ENCODE peak calls at places on chromosomes 6 and 20, in ten cellular contexts. One of them, this sample, is unnamed.

GRCh38 chr6:117591405-117591804 is 10.9 kb downstream of the GOPC start:
- DNase-seq in ascending aorta: no peak
- DNase-seq in foreskin keratinocyte: peak; percentile 15
- DNase-seq in neural progenitor cell: no peak
- DNase-seq in PC-9: no peak
- DNase-seq in AG04450: no peak
- DNase-seq in CD8-positive, alpha-beta T cell: no peak
- DNase-seq in cardiac muscle cell: peak; percentile 24
- DNase-seq in esophagus squamous epithelium: no peak
- DNase-seq in tibial nerve: no peak
- DNase-seq in this sample: no peak

GRCh38 chr6:170026272-170027110 is 264.4 kb downstream of the DLL1 start:
- DNase-seq in ascending aorta: peak; percentile 60
- DNase-seq in cardiac muscle cell: no peak
- DNase-seq in foreskin keratinocyte: peak; percentile 99
- DNase-seq in PC-9: peak; percentile 63
- DNase-seq in CD8-positive, alpha-beta T cell: no peak
- DNase-seq in AG04450: no peak
- DNase-seq in neural progenitor cell: no peak
- DNase-seq in tibial nerve: no peak
- DNase-seq in esophagus squamous epithelium: no peak
- DNase-seq in this sample: peak; percentile 87

GRCh38 chr20:37697314-37697713 is 3.5 kb downstream of the CTNNBL1 start:
- DNase-seq in ascending aorta: no peak
- DNase-seq in foreskin keratinocyte: no peak
- DNase-seq in PC-9: no peak
- DNase-seq in tibial nerve: no peak
- DNase-seq in AG04450: no peak
- DNase-seq in neural progenitor cell: no peak
- DNase-seq in cardiac muscle cell: no peak
- DNase-seq in esophagus squamous epithelium: no peak
- DNase-seq in CD8-positive, alpha-beta T cell: no peak
- DNase-seq in this sample: no peak

GRCh38 chr6:43506667-43507471 is 3.3 kb downstream of the LRRC73 start:
- DNase-seq in foreskin keratinocyte: peak; percentile 50
- DNase-seq in tibial nerve: peak; percentile 87
- DNase-seq in esophagus squamous epithelium: no peak
- DNase-seq in cardiac muscle cell: peak; percentile 89
- DNase-seq in PC-9: peak; percentile 62
- DNase-seq in neural progenitor cell: peak; percentile 82
- DNase-seq in ascending aorta: peak; percentile 86
- DNase-seq in CD8-positive, alpha-beta T cell: peak; percentile 65
- DNase-seq in AG04450: peak; percentile 53
- DNase-seq in this sample: peak; percentile 77

GRCh38 chr6:12060780-12061619 is 48.9 kb downstream of the HIVEP1 start:
- DNase-seq in foreskin keratinocyte: peak; percentile 90
- DNase-seq in PC-9: no peak
- DNase-seq in ascending aorta: peak; percentile 72
- DNase-seq in cardiac muscle cell: peak; percentile 84
- DNase-seq in tibial nerve: peak; percentile 50
- DNase-seq in neural progenitor cell: peak; percentile 66
- DNase-seq in AG04450: no peak
- DNase-seq in CD8-positive, alpha-beta T cell: peak; percentile 36
- DNase-seq in esophagus squamous epithelium: no peak
- DNase-seq in this sample: peak; percentile 84

GRCh38 chr20:60143450-60143849 is 185.2 kb downstream of the CDH26 start:
- DNase-seq in foreskin keratinocyte: no peak
- DNase-seq in cardiac muscle cell: no peak
- DNase-seq in PC-9: no peak
- DNase-seq in AG04450: no peak
- DNase-seq in esophagus squamous epithelium: no peak
- DNase-seq in neural progenitor cell: no peak
- DNase-seq in CD8-positive, alpha-beta T cell: no peak
- DNase-seq in tibial nerve: no peak
- DNase-seq in ascending aorta: no peak
- DNase-seq in this sample: no peak

GRCh38 chr6:13924949-13925881 is at the start of gene RNF182:
- DNase-seq in esophagus squamous epithelium: no peak
- DNase-seq in foreskin keratinocyte: no peak
- DNase-seq in CD8-positive, alpha-beta T cell: no peak
- DNase-seq in AG04450: no peak
- DNase-seq in neural progenitor cell: peak; percentile 34
- DNase-seq in PC-9: no peak
- DNase-seq in ascending aorta: no peak
- DNase-seq in cardiac muscle cell: no peak
- DNase-seq in tibial nerve: no peak
- DNase-seq in this sample: no peak

GRCh38 chr6:75287424-75287823 is 2.8 kb upstream of the TMEM30A start:
- DNase-seq in cardiac muscle cell: no peak
- DNase-seq in PC-9: no peak
- DNase-seq in esophagus squamous epithelium: no peak
- DNase-seq in ascending aorta: no peak
- DNase-seq in foreskin keratinocyte: no peak
- DNase-seq in AG04450: no peak
- DNase-seq in CD8-positive, alpha-beta T cell: no peak
- DNase-seq in tibial nerve: no peak
- DNase-seq in neural progenitor cell: no peak
- DNase-seq in this sample: no peak

GRCh38 chr6:27753668-27754407 is 158.4 kb downstream of the OR2B2 start:
- DNase-seq in tibial nerve: no peak
- DNase-seq in CD8-positive, alpha-beta T cell: peak; percentile 41
- DNase-seq in PC-9: peak; percentile 66
- DNase-seq in ascending aorta: peak; percentile 81
- DNase-seq in foreskin keratinocyte: peak; percentile 80
- DNase-seq in neural progenitor cell: peak; percentile 94
- DNase-seq in cardiac muscle cell: peak; percentile 91
- DNase-seq in esophagus squamous epithelium: no peak
- DNase-seq in AG04450: peak; percentile 61
- DNase-seq in this sample: peak; percentile 78
- TF ChIP-seq CTCF in tibial nerve: no peak
- TF ChIP-seq CTCF in CD8-positive, alpha-beta T cell: no peak
- TF ChIP-seq CTCF in PC-9: no peak
- TF ChIP-seq CTCF in ascending aorta: no peak
- TF ChIP-seq CTCF in foreskin keratinocyte: peak; percentile 28
- TF ChIP-seq CTCF in neural progenitor cell: peak; percentile 30
- TF ChIP-seq CTCF in cardiac muscle cell: peak; percentile 9
- TF ChIP-seq CTCF in esophagus squamous epithelium: no peak
- TF ChIP-seq CTCF in AG04450: peak; percentile 26
- TF ChIP-seq CTCF in this sample: peak; percentile 17

GRCh38 chr6:28607990-28608389 is 82.3 kb downstream of the GPX5 start:
- DNase-seq in tibial nerve: no peak
- DNase-seq in CD8-positive, alpha-beta T cell: no peak
- DNase-seq in esophagus squamous epithelium: no peak
- DNase-seq in ascending aorta: no peak
- DNase-seq in PC-9: no peak
- DNase-seq in cardiac muscle cell: peak; percentile 53
- DNase-seq in foreskin keratinocyte: no peak
- DNase-seq in AG04450: no peak
- DNase-seq in neural progenitor cell: no peak
- DNase-seq in this sample: no peak

GRCh38 chr6:28603920-28604319 is 78.2 kb downstream of the GPX5 start:
- DNase-seq in cardiac muscle cell: no peak
- DNase-seq in ascending aorta: no peak
- DNase-seq in PC-9: no peak
- DNase-seq in foreskin keratinocyte: no peak
- DNase-seq in CD8-positive, alpha-beta T cell: no peak
- DNase-seq in neural progenitor cell: peak; percentile 33
- DNase-seq in AG04450: no peak
- DNase-seq in tibial nerve: no peak
- DNase-seq in esophagus squamous epithelium: no peak
- DNase-seq in this sample: no peak

GRCh38 chr6:28609672-28610071 is 84.0 kb downstream of the GPX5 start:
- DNase-seq in ascending aorta: no peak
- DNase-seq in cardiac muscle cell: no peak
- DNase-seq in AG04450: no peak
- DNase-seq in esophagus squamous epithelium: no peak
- DNase-seq in neural progenitor cell: no peak
- DNase-seq in foreskin keratinocyte: no peak
- DNase-seq in tibial nerve: no peak
- DNase-seq in PC-9: no peak
- DNase-seq in CD8-positive, alpha-beta T cell: no peak
- DNase-seq in this sample: no peak

DNA sequence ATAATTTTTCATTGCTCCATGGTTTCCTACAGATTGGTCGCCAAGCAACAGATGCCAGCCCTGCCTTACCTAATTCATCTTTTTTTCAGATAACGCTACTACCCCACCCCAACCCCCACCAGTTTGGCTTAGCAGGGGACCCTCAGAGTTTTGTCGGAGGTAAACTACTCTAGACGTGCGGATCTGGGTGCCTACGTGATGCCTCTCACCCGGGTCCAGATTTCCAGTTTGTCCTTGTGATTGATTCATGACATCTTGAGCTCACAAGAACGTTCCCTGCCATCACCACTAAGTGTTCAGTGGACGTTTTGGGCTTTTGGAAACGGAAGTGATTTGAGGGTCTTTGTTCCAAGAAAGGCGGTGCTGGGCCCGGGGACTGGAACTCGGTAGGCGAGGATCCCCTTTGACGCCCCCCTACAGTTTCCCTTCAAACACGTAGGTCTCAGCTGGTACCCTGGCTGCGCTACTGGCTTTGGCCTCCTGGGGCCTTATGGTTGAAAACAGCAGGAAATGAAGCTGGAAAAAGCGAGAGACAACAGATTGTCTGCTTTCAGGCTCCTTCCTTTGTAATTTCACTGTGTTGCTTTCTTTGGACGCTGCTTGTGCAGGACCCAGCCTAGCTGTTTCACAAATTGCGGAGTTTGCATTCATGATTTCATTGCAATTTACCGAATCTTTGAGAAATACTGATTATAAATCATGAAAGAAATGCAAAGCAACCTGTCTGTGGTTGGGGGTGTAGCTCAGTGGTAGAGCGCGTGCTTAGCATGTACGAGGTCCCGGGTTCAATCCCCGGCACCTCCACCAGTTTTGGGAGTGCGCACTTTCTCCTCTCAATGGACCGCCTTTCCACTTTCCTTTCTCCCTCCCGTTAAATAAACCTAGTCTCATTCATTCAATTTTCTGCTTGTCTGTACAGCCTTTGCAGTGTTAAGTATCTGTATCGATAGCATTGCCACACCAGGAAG is 81.0 kb downstream of the GPX5 start:
- DNase-seq in tibial nerve: no peak
- DNase-seq in ascending aorta: no peak
- DNase-seq in esophagus squamous epithelium: no peak
- DNase-seq in neural progenitor cell: peak; percentile 86
- DNase-seq in PC-9: peak; percentile 55
- DNase-seq in foreskin keratinocyte: peak; percentile 78
- DNase-seq in CD8-positive, alpha-beta T cell: no peak
- DNase-seq in cardiac muscle cell: peak; percentile 83
- DNase-seq in AG04450: no peak
- DNase-seq in this sample: no peak
- H3K27ac ChIP-seq in tibial nerve: no peak overlapping the region
- H3K27ac ChIP-seq in ascending aorta: no peak overlapping the region
- H3K27ac ChIP-seq in esophagus squamous epithelium: no peak overlapping the region
- H3K27ac ChIP-seq in neural progenitor cell: no peak overlapping the region
- H3K27ac ChIP-seq in PC-9: peak overlapping the region; percentile 5
- H3K27ac ChIP-seq in foreskin keratinocyte: no peak overlapping the region
- H3K27ac ChIP-seq in CD8-positive, alpha-beta T cell: no peak overlapping the region
- H3K27ac ChIP-seq in cardiac muscle cell: peak overlapping the region; percentile 60
- H3K27ac ChIP-seq in AG04450: no peak overlapping the region
- H3K27ac ChIP-seq in this sample: no peak overlapping the region

GRCh38 chr6:125751334-125751916 is 2.0 kb downstream of the HEY2 start:
- DNase-seq in cardiac muscle cell: no peak
- DNase-seq in AG04450: no peak
- DNase-seq in tibial nerve: no peak
- DNase-seq in PC-9: no peak
- DNase-seq in ascending aorta: no peak
- DNase-seq in esophagus squamous epithelium: no peak
- DNase-seq in neural progenitor cell: no peak
- DNase-seq in CD8-positive, alpha-beta T cell: no peak
- DNase-seq in foreskin keratinocyte: no peak
- DNase-seq in this sample: no peak

GRCh38 chr6:125750692-125751333 is 1.4 kb downstream of the HEY2 start:
- DNase-seq in esophagus squamous epithelium: no peak
- DNase-seq in cardiac muscle cell: no peak
- DNase-seq in neural progenitor cell: no peak
- DNase-seq in foreskin keratinocyte: no peak
- DNase-seq in ascending aorta: no peak
- DNase-seq in PC-9: no peak
- DNase-seq in tibial nerve: no peak
- DNase-seq in AG04450: no peak
- DNase-seq in CD8-positive, alpha-beta T cell: no peak
- DNase-seq in this sample: no peak

GRCh38 chr6:125753218-125753936 is 3.9 kb downstream of the HEY2 start:
- DNase-seq in PC-9: no peak
- DNase-seq in cardiac muscle cell: peak; percentile 63
- DNase-seq in esophagus squamous epithelium: no peak
- DNase-seq in foreskin keratinocyte: no peak
- DNase-seq in neural progenitor cell: peak; percentile 8
- DNase-seq in ascending aorta: no peak
- DNase-seq in CD8-positive, alpha-beta T cell: no peak
- DNase-seq in AG04450: no peak
- DNase-seq in tibial nerve: no peak
- DNase-seq in this sample: no peak

GRCh38 chr6:125752773-125753172 is 3.3 kb downstream of the HEY2 start:
- DNase-seq in esophagus squamous epithelium: no peak
- DNase-seq in cardiac muscle cell: no peak
- DNase-seq in neural progenitor cell: no peak
- DNase-seq in tibial nerve: no peak
- DNase-seq in PC-9: no peak
- DNase-seq in foreskin keratinocyte: no peak
- DNase-seq in ascending aorta: no peak
- DNase-seq in AG04450: no peak
- DNase-seq in CD8-positive, alpha-beta T cell: no peak
- DNase-seq in this sample: no peak

DNA sequence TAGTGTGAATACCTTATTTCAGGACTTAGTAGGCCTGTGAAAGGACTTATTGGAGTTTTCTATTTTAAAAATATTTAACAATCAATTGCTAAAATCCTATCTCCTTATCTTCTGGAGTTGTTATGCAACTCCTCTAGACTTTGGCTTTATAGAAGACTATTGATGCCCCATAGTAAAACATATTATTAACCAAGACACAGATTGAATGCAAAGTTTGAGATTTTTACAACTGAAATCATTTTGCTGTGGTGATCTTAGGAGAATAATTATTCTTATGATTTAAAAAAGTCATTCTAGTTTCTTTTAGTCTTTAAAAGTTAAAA is 4.5 kb downstream of the HEY2 start:
- DNase-seq in CD8-positive, alpha-beta T cell: no peak
- DNase-seq in neural progenitor cell: no peak
- DNase-seq in esophagus squamous epithelium: no peak
- DNase-seq in PC-9: no peak
- DNase-seq in ascending aorta: no peak
- DNase-seq in AG04450: no peak
- DNase-seq in tibial nerve: no peak
- DNase-seq in foreskin keratinocyte: no peak
- DNase-seq in cardiac muscle cell: no peak
- DNase-seq in this sample: no peak
- TF ChIP-seq CTCF in CD8-positive, alpha-beta T cell: peak; percentile 41
- TF ChIP-seq CTCF in neural progenitor cell: no peak
- TF ChIP-seq CTCF in esophagus squamous epithelium: no peak
- TF ChIP-seq CTCF in PC-9: peak; percentile 13
- TF ChIP-seq CTCF in ascending aorta: no peak
- TF ChIP-seq CTCF in AG04450: no peak
- TF ChIP-seq CTCF in tibial nerve: no peak
- TF ChIP-seq CTCF in foreskin keratinocyte: no peak
- TF ChIP-seq CTCF in cardiac muscle cell: no peak
- TF ChIP-seq CTCF in this sample: no peak

DNA sequence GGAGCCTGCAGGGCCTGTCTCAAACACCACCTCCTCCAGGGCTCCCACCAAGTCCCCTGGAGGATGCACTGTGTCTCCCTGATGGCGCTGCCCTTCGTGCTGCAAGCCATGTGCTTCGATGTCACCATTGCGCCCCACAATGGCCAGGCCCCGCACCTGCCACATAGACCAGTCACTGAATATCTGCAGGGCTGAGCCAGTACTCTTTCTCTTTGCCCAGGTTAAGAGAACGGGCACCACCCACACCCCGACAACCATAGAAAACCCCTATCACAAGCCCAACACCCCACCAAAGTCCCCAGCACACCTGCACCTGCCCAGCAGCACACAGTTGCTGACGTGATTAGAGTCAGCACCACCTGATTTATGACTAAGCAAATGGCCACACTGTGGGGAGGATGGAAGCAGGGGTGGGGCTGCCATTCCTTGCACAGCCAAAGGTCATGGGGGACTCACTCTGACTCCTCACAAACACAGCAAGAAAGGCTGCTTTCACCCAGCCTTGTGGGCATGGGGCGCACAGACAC is 104.3 kb downstream of the SLC23A2 start:
- DNase-seq in foreskin keratinocyte: peak; percentile 36
- DNase-seq in neural progenitor cell: peak; percentile 73
- DNase-seq in AG04450: no peak
- DNase-seq in CD8-positive, alpha-beta T cell: no peak
- DNase-seq in PC-9: peak; percentile 70
- DNase-seq in cardiac muscle cell: no peak
- DNase-seq in esophagus squamous epithelium: no peak
- DNase-seq in ascending aorta: no peak
- DNase-seq in tibial nerve: no peak
- DNase-seq in this sample: no peak
- H3K27ac ChIP-seq in foreskin keratinocyte: peak overlapping the region; percentile 28
- H3K27ac ChIP-seq in neural progenitor cell: no peak overlapping the region
- H3K27ac ChIP-seq in AG04450: no peak overlapping the region
- H3K27ac ChIP-seq in CD8-positive, alpha-beta T cell: no peak overlapping the region
- H3K27ac ChIP-seq in PC-9: peak overlapping the region; percentile 62
- H3K27ac ChIP-seq in cardiac muscle cell: no peak overlapping the region
- H3K27ac ChIP-seq in esophagus squamous epithelium: peak overlapping the region; percentile 69
- H3K27ac ChIP-seq in ascending aorta: no peak overlapping the region
- H3K27ac ChIP-seq in tibial nerve: no peak overlapping the region
- H3K27ac ChIP-seq in this sample: no peak overlapping the region

This sample was measured in lower lobe of right lung.